ENCODE peak calls at places on chromosomes 13 and 19, in nine cellular contexts. One of them, this sample, is unnamed.

GRCh38 chr13:113843864-113844556 is 19.9 kb downstream of the GAS6 start:
- DNase-seq in AG09319: no peak
- DNase-seq in HS-5: no peak
- DNase-seq in adrenal gland: peak
- DNase-seq in GM23248: no peak
- DNase-seq in activated T-helper 1 cell treated with anti-CD3 and anti-CD28 coated beads, Interleukin-12 subunit alpha, Interleukin-12 subunit beta, Interleukin-2, Interleukin-4 antibody, amounts not matched to agents 30 ng/mL and 10 ng/mL and 1 ng/mL, durations not matched to agents 14 hours and 24 hours and 36 hours: no peak
- DNase-seq in uterus: peak
- DNase-seq in Caki2: no peak
- DNase-seq in endothelial cell: no peak
- DNase-seq in this sample: no peak

GRCh38 chr19:44806271-44806670 is 2.6 kb upstream of the BCAM start:
- DNase-seq in GM23248: no peak
- DNase-seq in Caki2: no peak
- DNase-seq in endothelial cell: no peak
- DNase-seq in AG09319: no peak
- DNase-seq in adrenal gland: no peak
- DNase-seq in HS-5: no peak
- DNase-seq in uterus: no peak
- DNase-seq in activated T-helper 1 cell treated with anti-CD3 and anti-CD28 coated beads, Interleukin-12 subunit alpha, Interleukin-12 subunit beta, Interleukin-2, Interleukin-4 antibody, amounts not matched to agents 30 ng/mL and 10 ng/mL and 1 ng/mL, durations not matched to agents 14 hours and 24 hours and 36 hours: no peak
- DNase-seq in this sample: no peak

GRCh38 chr19:4557186-4557970 is 2.1 kb downstream of the SEMA6B start:
- DNase-seq in AG09319: no peak
- DNase-seq in HS-5: no peak
- DNase-seq in activated T-helper 1 cell treated with anti-CD3 and anti-CD28 coated beads, Interleukin-12 subunit alpha, Interleukin-12 subunit beta, Interleukin-2, Interleukin-4 antibody, amounts not matched to agents 30 ng/mL and 10 ng/mL and 1 ng/mL, durations not matched to agents 14 hours and 24 hours and 36 hours: no peak
- DNase-seq in endothelial cell: no peak
- DNase-seq in Caki2: no peak
- DNase-seq in uterus: no peak
- DNase-seq in GM23248: no peak
- DNase-seq in adrenal gland: no peak
- DNase-seq in this sample: no peak

GRCh38 chr19:17538684-17539287 is 16.7 kb upstream of the COLGALT1 start:
- DNase-seq in Caki2: no peak
- DNase-seq in GM23248: peak
- DNase-seq in uterus: no peak
- DNase-seq in HS-5: no peak
- DNase-seq in AG09319: no peak
- DNase-seq in activated T-helper 1 cell treated with anti-CD3 and anti-CD28 coated beads, Interleukin-12 subunit alpha, Interleukin-12 subunit beta, Interleukin-2, Interleukin-4 antibody, amounts not matched to agents 30 ng/mL and 10 ng/mL and 1 ng/mL, durations not matched to agents 14 hours and 24 hours and 36 hours: no peak
- DNase-seq in endothelial cell: no peak
- DNase-seq in adrenal gland: no peak
- DNase-seq in this sample: no peak

GRCh38 chr13:107721436-107721835 is 493.9 kb downstream of the LIG4 start:
- DNase-seq in Caki2: no peak
- DNase-seq in HS-5: no peak
- DNase-seq in GM23248: peak
- DNase-seq in endothelial cell: no peak
- DNase-seq in AG09319: no peak
- DNase-seq in adrenal gland: no peak
- DNase-seq in activated T-helper 1 cell treated with anti-CD3 and anti-CD28 coated beads, Interleukin-12 subunit alpha, Interleukin-12 subunit beta, Interleukin-2, Interleukin-4 antibody, amounts not matched to agents 30 ng/mL and 10 ng/mL and 1 ng/mL, durations not matched to agents 14 hours and 24 hours and 36 hours: no peak
- DNase-seq in uterus: no peak
- DNase-seq in this sample: no peak

GRCh38 chr13:54175470-54175869 is 1146.9 kb downstream of the OLFM4 start:
- DNase-seq in uterus: no peak
- DNase-seq in endothelial cell: no peak
- DNase-seq in GM23248: no peak
- DNase-seq in activated T-helper 1 cell treated with anti-CD3 and anti-CD28 coated beads, Interleukin-12 subunit alpha, Interleukin-12 subunit beta, Interleukin-2, Interleukin-4 antibody, amounts not matched to agents 30 ng/mL and 10 ng/mL and 1 ng/mL, durations not matched to agents 14 hours and 24 hours and 36 hours: no peak
- DNase-seq in adrenal gland: no peak
- DNase-seq in HS-5: no peak
- DNase-seq in Caki2: no peak
- DNase-seq in AG09319: no peak
- DNase-seq in this sample: no peak

GRCh38 chr13:26806891-26807290 is 46.3 kb upstream of the GPR12 start:
- DNase-seq in adrenal gland: no peak
- DNase-seq in GM23248: no peak
- DNase-seq in activated T-helper 1 cell treated with anti-CD3 and anti-CD28 coated beads, Interleukin-12 subunit alpha, Interleukin-12 subunit beta, Interleukin-2, Interleukin-4 antibody, amounts not matched to agents 30 ng/mL and 10 ng/mL and 1 ng/mL, durations not matched to agents 14 hours and 24 hours and 36 hours: no peak
- DNase-seq in endothelial cell: no peak
- DNase-seq in Caki2: no peak
- DNase-seq in AG09319: no peak
- DNase-seq in uterus: no peak
- DNase-seq in HS-5: no peak
- DNase-seq in this sample: no peak

GRCh38 chr19:38932425-38933179 is 1.9 kb downstream of the MRPS12 start:
- DNase-seq in GM23248: peak
- DNase-seq in HS-5: no peak
- DNase-seq in activated T-helper 1 cell treated with anti-CD3 and anti-CD28 coated beads, Interleukin-12 subunit alpha, Interleukin-12 subunit beta, Interleukin-2, Interleukin-4 antibody, amounts not matched to agents 30 ng/mL and 10 ng/mL and 1 ng/mL, durations not matched to agents 14 hours and 24 hours and 36 hours: peak
- DNase-seq in adrenal gland: no peak
- DNase-seq in endothelial cell: no peak
- DNase-seq in uterus: no peak
- DNase-seq in AG09319: no peak
- DNase-seq in Caki2: no peak
- DNase-seq in this sample: no peak